ENCODE peak calls at places on chromosomes 3 and 15, in nine cellular contexts. Z is MV-4-11, F is IMR-90, R is PC-9, I is HEK293T, Y is NCI-H146, T is left ventricle myocardium inferior, X is NCI-H748 treated with DMSO at 0.1 percent for 48 hours, L is NCI-H2081. W is an unnamed sample.

GRCh38 chr3:31092748-31093607 is 198.5 kb upstream of the GADL1 start:
- DNase-seq in Z (no peak), F (peak), R (no peak), I (no peak), Y (no peak), T (no peak), X (no peak), L (no peak), W (peak)

GRCh38 chr3:45165497-45166282 is 19.5 kb upstream of the CDCP1 start:
- DNase-seq in Z (no peak), F (no peak), R (no peak), I (no peak), Y (no peak), T (no peak), X (no peak), L (no peak), W (peak)

GRCh38 chr3:22594990-22595389 is 608.1 kb upstream of the UBE2E2 start:
- DNase-seq in Z (no peak), F (no peak), R (no peak), I (no peak), Y (no peak), T (no peak), X (no peak), L (no peak), W (no peak)

GRCh38 chr3:100492059-100492809 is at the start of gene TMEM45A:
- DNase-seq in Z (peak), F (peak), R (peak), I (peak), Y (peak), T (peak), X (peak), L (peak), W (peak)

GRCh38 chr3:160671231-160671630 is 5.7 kb upstream of the ARL14 start:
- DNase-seq in Z (no peak), F (peak), R (no peak), I (no peak), Y (no peak), T (no peak), X (no peak), L (no peak), W (no peak)

GRCh38 chr3:50600141-50600753 is 11.3 kb downstream of the CISH start:
- DNase-seq in Z (peak), F (no peak), R (no peak), I (no peak), Y (no peak), T (no peak), X (no peak), L (no peak), W (no peak)

GRCh38 chr3:124747111-124747981 is 17.1 kb downstream of the UMPS start:
- DNase-seq in Z (no peak), F (no peak), R (no peak), I (no peak), Y (no peak), T (no peak), X (no peak), L (no peak), W (no peak)

GRCh38 chr15:42111924-42112323 is 17.6 kb upstream of the PLA2G4D start:
- DNase-seq in Z (peak), F (no peak), R (no peak), I (no peak), Y (no peak), T (no peak), X (no peak), L (no peak), W (no peak)

GRCh38 chr15:51076898-51077564 is 17.7 kb downstream of the TNFAIP8L3 start:
- DNase-seq in Z (peak), F (no peak), R (no peak), I (no peak), Y (no peak), T (peak), X (no peak), L (no peak), W (peak)

GRCh38 chr3:38829404-38829803 is 13.4 kb upstream of the SCN10A start:
- DNase-seq in Z (peak), F (peak), R (no peak), I (peak), Y (no peak), T (peak), X (no peak), L (no peak), W (peak)

W was measured in tibial artery.